ENCODE peak calls at places on chromosomes 11 and 22, in four cellular contexts. Y is SK-N-SH, V is H1, W is K562. Q is an unnamed sample.

GRCh38 chr11:15975742-15976141 is 380.6 kb downstream of the SOX6 start:
- DNase-seq in W (no peak), V (no peak), Y (no peak), Q (no peak)

GRCh38 chr11:71418643-71419042 is 29.6 kb downstream of the DHCR7 start:
- DNase-seq in W (no peak), Y (no peak), V (no peak), Q (no peak)

GRCh38 chr22:49853981-49854791 is 542 bp downstream of the ZBED4 start:
- DNase-seq in Y (peak), V (no peak), W (peak), Q (no peak)

GRCh38 chr11:83006877-83007330 is 64.8 kb downstream of the RAB30 start:
- DNase-seq in W (no peak), Y (peak), V (no peak), Q (peak)

GRCh38 chr22:28018461-28018927 is 99.4 kb upstream of the PITPNB start:
- DNase-seq in V (no peak), Y (no peak), W (no peak), Q (no peak)

GRCh38 chr11:119055901-119056300 is 1.1 kb downstream of the HYOU1 start:
- DNase-seq in Y (peak), W (no peak), V (no peak), Q (peak)

GRCh38 chr11:126140106-126140931 is 71.1 kb downstream of the RPUSD4 start:
- DNase-seq in Y (no peak), V (no peak), W (no peak), Q (no peak)

GRCh38 chr11:61945191-61945590 is 5.0 kb upstream of the BEST1 start:
- DNase-seq in Y (no peak), W (peak), V (no peak), Q (no peak)

GRCh38 chr22:50600541-50600940 is at the start of gene MAPK8IP2:
- DNase-seq in V (no peak), W (peak), Y (peak), Q (no peak)

GRCh38 chr11:12077535-12078280 is 32.7 kb upstream of the MICAL2 start:
- DNase-seq in Y (no peak), V (no peak), W (no peak), Q (no peak)

GRCh38 chr11:35846874-35847273 is 97.0 kb upstream of the LDLRAD3 start:
- DNase-seq in V (no peak), W (no peak), Y (no peak), Q (no peak)

GRCh38 chr11:67463680-67464410 is 5.2 kb downstream of the TMEM134 start:
- DNase-seq in V (no peak), Y (peak), W (peak), Q (peak)

DNA sequence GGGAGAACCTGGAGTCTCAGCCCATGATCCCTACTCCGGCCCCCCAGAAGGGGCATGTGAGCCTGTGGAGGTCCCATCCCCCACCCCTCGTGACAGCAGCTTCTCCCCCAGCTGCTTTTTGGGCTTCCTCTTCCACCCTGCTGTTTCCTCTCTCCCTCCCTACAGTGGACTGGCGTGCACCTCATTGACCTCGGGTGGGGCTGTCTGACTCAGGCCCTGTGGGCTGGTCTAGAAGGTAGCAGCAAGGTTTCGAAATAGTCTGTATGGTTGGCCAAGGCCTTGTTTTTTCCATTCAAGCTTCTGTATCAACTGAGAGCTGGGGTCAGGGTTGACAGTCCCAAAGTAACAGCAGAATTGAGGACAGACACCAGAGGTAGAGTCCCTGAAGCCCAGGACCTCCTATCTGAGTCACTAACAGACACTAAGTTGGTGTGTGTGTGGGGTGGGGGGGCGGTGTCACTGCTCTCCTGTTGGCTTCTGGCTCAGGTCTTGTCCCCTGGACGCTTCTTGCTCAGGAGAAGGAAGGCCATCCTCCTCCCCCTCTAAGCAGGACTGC is 7.7 kb downstream of the SLC37A2 start:
- DNase-seq in Y (no peak), W (peak), V (no peak), Q (no peak)
- TF ChIP-seq JUND in Y (no peak), W (peak), V (no peak), Q (no peak)

GRCh38 chr11:122201126-122201525 is 85.1 kb upstream of the BLID start:
- DNase-seq in V (no peak), Y (no peak), W (no peak), Q (no peak)

GRCh38 chr11:122205036-122205435 is 89.0 kb upstream of the BLID start:
- DNase-seq in W (no peak), Y (no peak), V (no peak), Q (peak)

GRCh38 chr11:122202951-122203456 is 87.0 kb upstream of the BLID start:
- DNase-seq in Y (peak), V (peak), W (peak), Q (peak)

GRCh38 chr11:122204206-122204605 is 88.2 kb upstream of the BLID start:
- DNase-seq in V (no peak), Y (no peak), W (no peak), Q (no peak)

DNA sequence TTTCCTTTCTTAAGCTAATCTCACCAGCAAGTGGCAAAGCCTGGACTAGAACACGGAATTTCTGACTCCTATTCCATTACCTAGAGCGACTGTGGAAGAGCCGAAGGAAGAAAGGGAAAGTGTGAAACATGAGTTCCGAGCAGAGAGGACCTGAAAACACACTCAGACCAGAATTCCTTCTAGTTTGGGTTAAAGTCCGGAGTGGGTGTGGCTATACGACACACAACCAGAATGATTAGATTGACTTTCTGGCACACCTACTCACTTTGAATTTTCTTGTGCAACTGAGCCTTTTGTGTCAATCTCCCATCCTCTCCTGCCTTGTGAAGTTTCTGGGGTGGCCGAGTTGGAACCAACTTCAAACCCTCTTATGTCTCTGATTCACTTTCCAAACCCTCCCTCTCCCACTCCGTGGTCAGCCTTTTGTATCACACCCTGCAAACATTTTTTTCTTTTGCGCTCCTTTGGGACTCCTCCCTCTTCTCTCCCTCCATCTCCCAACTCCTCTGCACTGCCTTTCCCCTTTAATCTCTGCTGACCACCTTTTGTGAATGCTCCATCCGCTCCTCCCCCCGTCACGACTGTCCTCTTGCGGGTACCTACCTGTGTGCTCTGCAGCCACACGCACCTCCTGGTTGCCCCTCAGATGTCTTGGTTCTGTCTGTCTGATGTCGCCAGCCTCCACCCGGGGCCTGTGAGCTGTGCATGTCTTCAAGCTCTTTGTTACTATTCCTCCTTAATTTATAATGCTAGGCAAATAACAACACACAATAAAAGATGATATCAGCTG is 86.3 kb upstream of the BLID start:
- DNase-seq in W (no peak), Y (peak), V (no peak), Q (no peak)
- TF ChIP-seq JUND in W (no peak), Y (no peak), V (no peak), Q (no peak)

DNA sequence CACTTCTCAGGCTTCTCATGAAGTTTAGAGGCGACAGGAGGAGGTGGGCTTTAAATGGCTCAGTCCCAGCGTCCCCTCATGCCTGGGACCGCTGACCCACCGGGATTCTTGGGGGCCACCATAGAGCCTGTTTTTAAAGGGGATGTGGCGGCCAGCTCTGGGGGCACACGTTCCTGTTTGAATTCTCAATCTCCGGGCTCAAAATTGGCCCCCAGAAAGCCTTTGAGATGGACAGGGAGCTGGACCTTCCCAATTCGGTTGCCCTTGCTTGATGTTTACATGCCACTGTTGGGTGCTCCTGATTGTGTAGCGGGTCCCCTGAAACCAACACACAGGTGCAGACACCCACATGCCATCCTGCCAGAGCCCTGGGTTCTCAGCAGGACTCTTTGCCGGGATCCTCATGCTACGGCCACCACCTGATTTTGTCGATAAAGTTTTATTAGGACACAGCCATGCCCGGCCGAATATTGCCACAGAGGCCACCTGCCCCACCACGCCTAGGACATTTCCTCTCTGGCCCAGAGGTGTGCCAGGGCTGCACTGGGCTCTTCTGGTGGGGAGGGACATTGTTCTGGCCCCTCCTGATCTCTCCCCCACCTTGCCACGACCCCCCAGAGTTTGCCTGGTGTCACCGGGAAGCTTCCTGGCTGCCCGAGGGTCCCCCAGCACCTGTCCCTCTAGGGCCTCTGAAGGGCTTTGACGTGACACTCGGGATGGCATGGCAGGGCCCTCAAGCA is 71.6 kb downstream of the KCNQ1 start:
- DNase-seq in Y (peak), W (no peak), V (no peak), Q (no peak)
- TF ChIP-seq JUND in Y (no peak), W (no peak), V (no peak), Q (no peak)

DNA sequence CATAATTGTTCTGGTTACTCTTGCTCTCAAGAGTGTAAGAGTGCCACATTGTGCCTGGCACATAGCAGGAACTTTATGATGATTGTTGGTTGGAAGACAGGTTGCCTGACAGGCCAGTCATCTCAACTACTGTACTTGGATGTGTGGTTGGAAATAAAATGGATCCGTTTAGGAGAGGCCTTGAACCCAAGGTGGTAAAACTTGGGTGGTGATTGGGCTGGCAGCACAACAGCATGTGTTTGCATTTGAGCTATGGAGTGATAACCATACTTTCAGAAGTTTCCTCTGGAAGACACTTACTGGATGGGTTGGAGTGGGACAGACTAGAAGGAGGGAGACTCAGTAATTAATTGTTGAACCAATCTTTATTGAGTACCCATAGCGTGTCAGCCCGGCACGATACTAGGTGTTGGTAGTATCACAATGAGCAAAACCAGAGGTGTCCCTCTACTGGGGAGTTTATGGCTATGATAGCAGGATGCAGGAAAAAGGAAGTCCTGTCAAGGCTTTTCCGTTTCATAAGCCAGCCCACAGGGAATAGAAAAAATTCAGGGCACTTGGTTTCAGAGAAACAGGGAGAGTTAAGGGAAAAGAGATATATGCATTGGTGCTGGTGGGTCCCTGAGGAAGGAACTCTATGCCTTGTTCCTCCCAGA is 3.1 kb upstream of the TMEM109 start:
- DNase-seq in V (no peak), W (no peak), Y (no peak), Q (no peak)
- TF ChIP-seq JUND in V (no peak), W (no peak), Y (no peak), Q (no peak)

GRCh38 chr11:114246321-114247069 is 49.7 kb upstream of the NNMT start:
- DNase-seq in W (no peak), V (no peak), Y (peak), Q (no peak)

GRCh38 chr11:114247070-114247789 is 49.0 kb upstream of the NNMT start:
- DNase-seq in W (no peak), V (no peak), Y (no peak), Q (no peak)

GRCh38 chr11:114242032-114242431 is 54.2 kb upstream of the NNMT start:
- DNase-seq in W (no peak), V (no peak), Y (no peak), Q (no peak)

GRCh38 chr11:114244995-114245394 is 51.2 kb upstream of the NNMT start:
- DNase-seq in V (no peak), Y (no peak), W (no peak), Q (no peak)

DNA sequence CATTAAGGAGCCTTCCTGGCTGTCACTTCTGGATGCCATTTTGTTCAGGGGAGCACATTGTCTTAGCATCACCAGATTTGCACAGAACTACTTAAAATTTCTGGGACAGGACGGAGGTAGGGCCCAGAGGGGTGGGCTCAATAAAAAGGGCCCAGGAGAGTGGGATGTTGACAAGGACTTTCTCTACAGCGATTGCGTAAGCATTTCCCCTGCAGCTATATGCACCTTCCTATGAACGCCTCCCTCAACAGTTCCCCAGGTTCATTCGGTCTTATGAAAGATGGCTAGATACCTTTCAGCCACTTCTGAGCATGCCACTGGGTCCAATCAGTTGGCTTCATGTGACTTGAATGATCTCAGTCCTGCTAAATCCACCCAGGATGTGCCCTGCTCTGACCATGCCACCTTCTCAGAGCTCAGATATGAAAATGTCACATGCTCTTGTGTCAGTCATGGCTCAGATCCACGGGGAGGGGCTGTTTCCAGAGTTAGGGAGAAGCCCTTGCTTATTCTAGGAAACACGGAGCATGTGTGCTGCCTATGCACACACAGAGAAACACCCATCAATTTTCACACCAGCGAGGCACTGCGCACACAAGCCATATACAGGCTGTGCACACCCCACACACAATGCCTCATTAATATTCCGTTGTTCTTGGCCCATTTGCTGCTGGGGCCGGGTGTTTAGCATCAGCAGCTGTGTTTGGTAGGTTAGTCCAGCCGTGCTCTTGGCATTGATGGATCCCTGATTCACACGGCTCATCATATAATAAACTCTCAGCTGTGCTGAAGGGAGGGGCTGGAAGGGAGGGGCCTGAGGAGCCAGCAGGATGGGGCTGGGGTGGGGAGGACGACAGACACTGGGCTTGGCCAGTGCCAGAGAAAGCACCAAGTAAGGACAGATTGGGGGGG is 52.5 kb upstream of the NNMT start:
- DNase-seq in W (no peak), V (no peak), Y (no peak), Q (no peak)
- TF ChIP-seq JUND in W (no peak), V (no peak), Y (no peak), Q (no peak)

GRCh38 chr11:211295-211694 is 3.8 kb downstream of the RIC8A start:
- DNase-seq in W (no peak), V (no peak), Y (no peak), Q (no peak)

GRCh38 chr11:211741-212140 is 4.2 kb downstream of the RIC8A start:
- DNase-seq in Y (no peak), W (no peak), V (no peak), Q (no peak)

GRCh38 chr11:212150-213100 is 4.9 kb downstream of the RIC8A start:
- DNase-seq in Y (no peak), V (no peak), W (no peak), Q (no peak)

GRCh38 chr11:214083-214482 is 6.6 kb downstream of the RIC8A start:
- DNase-seq in W (no peak), V (no peak), Y (no peak), Q (no peak)

DNA sequence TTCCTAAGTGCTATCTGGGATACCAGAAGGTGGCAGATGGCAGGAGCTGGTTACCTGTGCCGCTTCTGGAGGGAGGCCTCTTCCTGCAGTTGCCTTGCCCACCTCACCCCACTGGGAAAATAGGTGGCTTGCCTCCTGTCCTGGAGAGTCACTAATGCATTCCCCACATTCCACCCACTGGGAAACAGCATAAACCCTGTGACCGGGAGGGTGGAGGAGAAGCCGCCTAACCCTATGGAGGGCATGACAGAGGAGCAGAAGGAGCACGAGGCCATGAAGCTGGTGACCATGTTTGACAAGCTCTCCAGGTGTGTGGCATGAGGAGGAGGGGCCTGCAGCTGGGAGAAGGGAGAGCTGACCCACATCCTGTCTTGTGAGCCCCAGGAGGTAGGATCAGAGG is 5.6 kb downstream of the RIC8A start:
- DNase-seq in Y (no peak), V (no peak), W (no peak), Q (no peak)
- TF ChIP-seq JUND in Y (no peak), V (no peak), W (no peak), Q (no peak)

GRCh38 chr22:21951931-21952465 is 650 bp downstream of the PPM1F start:
- DNase-seq in W (peak), Y (peak), V (no peak), Q (peak)

GRCh38 chr22:21949948-21950347 is 2.7 kb downstream of the PPM1F start:
- DNase-seq in Y (no peak), W (no peak), V (no peak), Q (no peak)

GRCh38 chr22:21949569-21949918 is 3.1 kb downstream of the PPM1F start:
- DNase-seq in Y (no peak), V (no peak), W (no peak), Q (no peak)

GRCh38 chr22:21951062-21951461 is 1.6 kb downstream of the PPM1F start:
- DNase-seq in W (no peak), V (no peak), Y (no peak), Q (no peak)

GRCh38 chr22:21952586-21953571 is at the start of gene PPM1F:
- DNase-seq in W (peak), V (peak), Y (peak), Q (peak)
- TF ChIP-seq JUND in W (no peak), V (no peak), Y (no peak), Q (no peak)

Q was measured in T47D.